ENCODE peak calls at places on chromosomes 3 and 15, in seven cellular contexts. X, E, P, Z, W, Y and R are unnamed samples.

GRCh38 chr3:125107861-125108567 is 52.2 kb upstream of the HEG1 start:
- DNase-seq in X (no peak), E (no peak), P (no peak), Z (peak), W (no peak), Y (no peak), R (no peak)

GRCh38 chr15:53576841-53577240 is 182.6 kb downstream of the WDR72 start:
- DNase-seq in X (no peak), E (no peak), P (no peak), Z (no peak), W (no peak), Y (no peak), R (no peak)

GRCh38 chr3:153277029-153277428 is 115.0 kb downstream of the RAP2B start:
- DNase-seq in X (peak), E (no peak), P (no peak), Z (no peak), W (no peak), Y (no peak), R (no peak)

GRCh38 chr15:76341366-76342045 is 4.9 kb downstream of the ISL2 start:
- DNase-seq in X (no peak), E (no peak), P (no peak), Z (no peak), W (no peak), Y (no peak), R (no peak)

GRCh38 chr3:196992461-196993065 is 23.9 kb upstream of the PIGZ start:
- DNase-seq in X (no peak), E (no peak), P (no peak), Z (no peak), W (peak), Y (no peak), R (no peak)

GRCh38 chr15:89129123-89129815 is 41.0 kb downstream of the ABHD2 start:
- DNase-seq in X (peak), E (no peak), P (no peak), Z (no peak), W (no peak), Y (no peak), R (no peak)

GRCh38 chr15:75599396-75599795 is 20.3 kb upstream of the PTPN9 start:
- DNase-seq in X (no peak), E (no peak), P (no peak), Z (no peak), W (no peak), Y (no peak), R (no peak)

GRCh38 chr3:57078366-57079220 is 18.1 kb downstream of the SPATA12 start:
- DNase-seq in X (peak), E (no peak), P (no peak), Z (no peak), W (peak), Y (no peak), R (peak)

GRCh38 chr3:4350789-4351163 is 47.6 kb downstream of the SETMAR start:
- DNase-seq in X (peak), E (no peak), P (peak), Z (peak), W (no peak), Y (no peak), R (no peak)